ENCODE peak calls at places on chromosomes 4 and X, in seven cellular contexts. One of them, this sample, is unnamed.

GRCh38 chr4:81740492-81740891 is 268.8 kb upstream of the RASGEF1B start:
- DNase-seq in ovary: no peak
- DNase-seq in dorsolateral prefrontal cortex: no peak
- DNase-seq in epithelial cell of esophagus: no peak
- DNase-seq in NB4: no peak
- DNase-seq in AG09309: no peak
- DNase-seq in psoas muscle: no peak
- DNase-seq in this sample: no peak

GRCh38 chr4:17398805-17399204 is 113.1 kb downstream of the QDPR start:
- DNase-seq in NB4: no peak
- DNase-seq in AG09309: no peak
- DNase-seq in epithelial cell of esophagus: no peak
- DNase-seq in ovary: no peak
- DNase-seq in psoas muscle: no peak
- DNase-seq in dorsolateral prefrontal cortex: no peak
- DNase-seq in this sample: no peak

GRCh38 chr4:178976861-178977260 is 1534.6 kb upstream of the AGA start:
- DNase-seq in epithelial cell of esophagus: no peak
- DNase-seq in dorsolateral prefrontal cortex: no peak
- DNase-seq in psoas muscle: no peak
- DNase-seq in AG09309: no peak
- DNase-seq in ovary: no peak
- DNase-seq in NB4: peak; percentile 7
- DNase-seq in this sample: no peak

GRCh38 chr4:189979196-189980047 is 38.8 kb downstream of the FRG1 start:
- DNase-seq in AG09309: no peak
- DNase-seq in ovary: no peak
- DNase-seq in epithelial cell of esophagus: no peak
- DNase-seq in NB4: no peak
- DNase-seq in psoas muscle: no peak
- DNase-seq in dorsolateral prefrontal cortex: no peak
- DNase-seq in this sample: no peak

GRCh38 chrX:42085836-42086235 is 162.5 kb upstream of the CASK start:
- DNase-seq in NB4: no peak
- DNase-seq in epithelial cell of esophagus: peak; percentile 54
- DNase-seq in ovary: no peak
- DNase-seq in dorsolateral prefrontal cortex: no peak
- DNase-seq in psoas muscle: no peak
- DNase-seq in AG09309: no peak
- DNase-seq in this sample: no peak

GRCh38 chrX:121876316-121876715 is 828.9 kb downstream of the GLUD2 start:
- DNase-seq in psoas muscle: no peak
- DNase-seq in epithelial cell of esophagus: peak; percentile 56
- DNase-seq in dorsolateral prefrontal cortex: no peak
- DNase-seq in NB4: no peak
- DNase-seq in ovary: no peak
- DNase-seq in AG09309: peak; percentile 21
- DNase-seq in this sample: no peak

GRCh38 chr4:23516719-23517118 is 373.1 kb downstream of the PPARGC1A start:
- DNase-seq in epithelial cell of esophagus: no peak
- DNase-seq in dorsolateral prefrontal cortex: no peak
- DNase-seq in NB4: peak; percentile 10
- DNase-seq in ovary: no peak
- DNase-seq in AG09309: no peak
- DNase-seq in psoas muscle: no peak
- DNase-seq in this sample: no peak

GRCh38 chr4:140253556-140254027 is 99.6 kb upstream of the MAML3 start:
- DNase-seq in ovary: no peak
- DNase-seq in dorsolateral prefrontal cortex: no peak
- DNase-seq in NB4: no peak
- DNase-seq in psoas muscle: no peak
- DNase-seq in AG09309: no peak
- DNase-seq in epithelial cell of esophagus: no peak
- DNase-seq in this sample: no peak

GRCh38 chr4:152115794-152116193 is 355.0 kb upstream of the GATB start:
- DNase-seq in psoas muscle: no peak
- DNase-seq in AG09309: no peak
- DNase-seq in epithelial cell of esophagus: no peak
- DNase-seq in NB4: no peak
- DNase-seq in dorsolateral prefrontal cortex: no peak
- DNase-seq in ovary: no peak
- DNase-seq in this sample: no peak

GRCh38 chr4:108730579-108730978 is 32.3 kb downstream of the ETNPPL start:
- DNase-seq in AG09309: no peak
- DNase-seq in dorsolateral prefrontal cortex: no peak
- DNase-seq in epithelial cell of esophagus: no peak
- DNase-seq in NB4: no peak
- DNase-seq in ovary: no peak
- DNase-seq in psoas muscle: no peak
- DNase-seq in this sample: no peak

GRCh38 chr4:148369919-148370318 is 72.3 kb downstream of the NR3C2 start:
- DNase-seq in ovary: no peak
- DNase-seq in epithelial cell of esophagus: no peak
- DNase-seq in AG09309: no peak
- DNase-seq in NB4: no peak
- DNase-seq in psoas muscle: peak; percentile 13
- DNase-seq in dorsolateral prefrontal cortex: no peak
- DNase-seq in this sample: no peak

GRCh38 chrX:147485207-147485606 is 426.5 kb upstream of the FMR1 start:
- DNase-seq in epithelial cell of esophagus: no peak
- DNase-seq in dorsolateral prefrontal cortex: no peak
- DNase-seq in NB4: no peak
- DNase-seq in AG09309: no peak
- DNase-seq in psoas muscle: no peak
- DNase-seq in ovary: no peak
- DNase-seq in this sample: no peak

GRCh38 chrX:75963774-75964173 is 178.7 kb upstream of the MAGEE2 start:
- DNase-seq in dorsolateral prefrontal cortex: no peak
- DNase-seq in NB4: no peak
- DNase-seq in ovary: no peak
- DNase-seq in AG09309: no peak
- DNase-seq in psoas muscle: no peak
- DNase-seq in epithelial cell of esophagus: no peak
- DNase-seq in this sample: no peak

GRCh38 chr4:3371581-3372001 is 70.2 kb upstream of the HGFAC start:
- DNase-seq in NB4: peak; percentile 36
- DNase-seq in epithelial cell of esophagus: no peak
- DNase-seq in dorsolateral prefrontal cortex: no peak
- DNase-seq in psoas muscle: no peak
- DNase-seq in AG09309: no peak
- DNase-seq in ovary: peak; percentile 47
- DNase-seq in this sample: peak; percentile 58

GRCh38 chrX:106023947-106024346 is 14.6 kb downstream of the SERPINA7 start:
- DNase-seq in NB4: no peak
- DNase-seq in ovary: no peak
- DNase-seq in dorsolateral prefrontal cortex: no peak
- DNase-seq in AG09309: no peak
- DNase-seq in epithelial cell of esophagus: no peak
- DNase-seq in psoas muscle: no peak
- DNase-seq in this sample: no peak

GRCh38 chr4:101961144-101961543 is 170.6 kb downstream of the BANK1 start:
- DNase-seq in NB4: no peak
- DNase-seq in psoas muscle: no peak
- DNase-seq in epithelial cell of esophagus: peak; percentile 63
- DNase-seq in dorsolateral prefrontal cortex: no peak
- DNase-seq in AG09309: no peak
- DNase-seq in ovary: no peak
- DNase-seq in this sample: no peak

GRCh38 chrX:70208479-70208878 is 26.0 kb upstream of the AWAT1 start:
- DNase-seq in psoas muscle: no peak
- DNase-seq in epithelial cell of esophagus: no peak
- DNase-seq in ovary: no peak
- DNase-seq in AG09309: no peak
- DNase-seq in NB4: no peak
- DNase-seq in dorsolateral prefrontal cortex: no peak
- DNase-seq in this sample: no peak

GRCh38 chr4:55251352-55251751 is 94.7 kb upstream of the SRD5A3 start:
- DNase-seq in NB4: no peak
- DNase-seq in ovary: no peak
- DNase-seq in psoas muscle: no peak
- DNase-seq in epithelial cell of esophagus: no peak
- DNase-seq in AG09309: no peak
- DNase-seq in dorsolateral prefrontal cortex: no peak
- DNase-seq in this sample: no peak

GRCh38 chr4:110869862-110870577 is 247.1 kb upstream of the PITX2 start:
- DNase-seq in NB4: no peak
- DNase-seq in dorsolateral prefrontal cortex: no peak
- DNase-seq in epithelial cell of esophagus: no peak
- DNase-seq in AG09309: no peak
- DNase-seq in ovary: no peak
- DNase-seq in psoas muscle: no peak
- DNase-seq in this sample: no peak

GRCh38 chrX:43881410-43882293 is 598 bp downstream of the MAOB start:
- DNase-seq in dorsolateral prefrontal cortex: no peak
- DNase-seq in NB4: no peak
- DNase-seq in psoas muscle: peak; percentile 26
- DNase-seq in ovary: peak; percentile 73
- DNase-seq in AG09309: no peak
- DNase-seq in epithelial cell of esophagus: no peak
- DNase-seq in this sample: peak; percentile 46

DNA sequence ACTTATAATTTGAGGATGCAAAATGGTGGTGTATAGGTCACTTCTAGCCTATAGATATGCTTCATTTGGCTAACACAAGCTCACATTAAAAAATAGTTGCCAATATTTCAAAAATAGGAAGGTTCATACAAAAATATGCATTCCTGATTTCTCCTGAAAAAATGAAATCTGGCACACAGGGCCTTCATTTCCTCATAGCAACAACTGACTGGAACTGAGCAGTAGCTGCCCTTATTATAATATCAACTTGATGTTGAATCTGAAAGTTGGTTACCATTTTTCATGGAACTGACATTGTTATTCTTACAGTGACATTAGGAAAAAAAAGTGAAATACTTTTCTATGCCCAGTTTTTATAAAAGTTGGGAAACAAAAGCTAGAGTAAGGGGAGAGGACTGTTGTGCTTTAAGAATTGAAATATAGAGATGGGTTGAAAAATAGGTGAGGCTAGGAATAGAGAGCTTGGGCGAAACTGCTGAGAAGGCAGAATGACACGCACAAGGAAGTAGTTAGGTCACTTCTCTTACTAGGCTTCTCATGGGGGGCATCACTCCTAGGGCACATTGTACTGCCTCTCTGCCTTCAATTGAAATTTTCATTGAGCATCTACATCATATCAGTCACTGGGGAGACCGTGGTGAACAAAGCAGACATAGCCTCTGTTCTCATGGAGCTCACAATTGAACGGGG is 43.1 kb upstream of the C1GALT1C1 start:
- DNase-seq in AG09309: no peak
- DNase-seq in NB4: no peak
- DNase-seq in ovary: no peak
- DNase-seq in epithelial cell of esophagus: no peak
- DNase-seq in dorsolateral prefrontal cortex: no peak
- DNase-seq in psoas muscle: no peak
- DNase-seq in this sample: no peak
- H3K4me3 ChIP-seq in AG09309: no peak overlapping the region
- H3K4me3 ChIP-seq in NB4: no peak overlapping the region
- H3K4me3 ChIP-seq in ovary: no peak overlapping the region
- H3K4me3 ChIP-seq in epithelial cell of esophagus: no peak overlapping the region
- H3K4me3 ChIP-seq in dorsolateral prefrontal cortex: no peak overlapping the region
- H3K4me3 ChIP-seq in psoas muscle: no peak overlapping the region
- H3K4me3 ChIP-seq in this sample: no peak overlapping the region

GRCh38 chr4:175443547-175443946 is 368.5 kb downstream of the GPM6A start:
- DNase-seq in NB4: no peak
- DNase-seq in psoas muscle: no peak
- DNase-seq in ovary: no peak
- DNase-seq in dorsolateral prefrontal cortex: no peak
- DNase-seq in epithelial cell of esophagus: no peak
- DNase-seq in AG09309: no peak
- DNase-seq in this sample: no peak

GRCh38 chr4:175444512-175444911 is 367.6 kb downstream of the GPM6A start:
- DNase-seq in psoas muscle: no peak
- DNase-seq in AG09309: no peak
- DNase-seq in ovary: no peak
- DNase-seq in NB4: no peak
- DNase-seq in epithelial cell of esophagus: peak; percentile 27
- DNase-seq in dorsolateral prefrontal cortex: no peak
- DNase-seq in this sample: no peak

GRCh38 chr4:175447006-175447405 is 365.1 kb downstream of the GPM6A start:
- DNase-seq in AG09309: no peak
- DNase-seq in ovary: no peak
- DNase-seq in psoas muscle: no peak
- DNase-seq in NB4: no peak
- DNase-seq in dorsolateral prefrontal cortex: no peak
- DNase-seq in epithelial cell of esophagus: no peak
- DNase-seq in this sample: no peak

GRCh38 chr4:175440776-175441175 is 371.3 kb downstream of the GPM6A start:
- DNase-seq in ovary: no peak
- DNase-seq in AG09309: no peak
- DNase-seq in epithelial cell of esophagus: no peak
- DNase-seq in dorsolateral prefrontal cortex: no peak
- DNase-seq in psoas muscle: no peak
- DNase-seq in NB4: no peak
- DNase-seq in this sample: no peak

GRCh38 chr4:175441256-175441655 is 370.8 kb downstream of the GPM6A start:
- DNase-seq in NB4: no peak
- DNase-seq in AG09309: no peak
- DNase-seq in epithelial cell of esophagus: no peak
- DNase-seq in ovary: no peak
- DNase-seq in psoas muscle: no peak
- DNase-seq in dorsolateral prefrontal cortex: no peak
- DNase-seq in this sample: no peak
- TF ChIP-seq CTCF in NB4: no peak
- TF ChIP-seq CTCF in AG09309: no peak
- TF ChIP-seq CTCF in epithelial cell of esophagus: no peak
- TF ChIP-seq CTCF in ovary: no peak
- TF ChIP-seq CTCF in psoas muscle: no peak
- TF ChIP-seq CTCF in dorsolateral prefrontal cortex: no peak
- TF ChIP-seq CTCF in this sample: no peak

GRCh38 chrX:103376979-103377324 is 614 bp downstream of the BEX3 start:
- DNase-seq in AG09309: no peak
- DNase-seq in epithelial cell of esophagus: no peak
- DNase-seq in NB4: no peak
- DNase-seq in dorsolateral prefrontal cortex: no peak
- DNase-seq in psoas muscle: no peak
- DNase-seq in ovary: peak; percentile 37
- DNase-seq in this sample: no peak
- H3K4me3 ChIP-seq in AG09309: peak overlapping the region; percentile 91
- H3K4me3 ChIP-seq in epithelial cell of esophagus: peak overlapping the region; percentile 66
- H3K4me3 ChIP-seq in NB4: no peak overlapping the region
- H3K4me3 ChIP-seq in dorsolateral prefrontal cortex: peak overlapping the region; percentile 76
- H3K4me3 ChIP-seq in psoas muscle: peak overlapping the region; percentile 70
- H3K4me3 ChIP-seq in ovary: peak overlapping the region; percentile 71
- H3K4me3 ChIP-seq in this sample: peak overlapping the region; percentile 63

GRCh38 chr4:100063355-100063754 is 113.3 kb upstream of the H2AZ1 start:
- DNase-seq in ovary: no peak
- DNase-seq in AG09309: no peak
- DNase-seq in dorsolateral prefrontal cortex: no peak
- DNase-seq in psoas muscle: no peak
- DNase-seq in NB4: no peak
- DNase-seq in epithelial cell of esophagus: peak; percentile 31
- DNase-seq in this sample: no peak
- TF ChIP-seq CTCF in ovary: no peak
- TF ChIP-seq CTCF in AG09309: no peak
- TF ChIP-seq CTCF in dorsolateral prefrontal cortex: no peak
- TF ChIP-seq CTCF in psoas muscle: no peak
- TF ChIP-seq CTCF in NB4: no peak
- TF ChIP-seq CTCF in epithelial cell of esophagus: no peak
- TF ChIP-seq CTCF in this sample: no peak

This sample was measured in uterus.